ENCODE peak calls at places on chromosome 10, in five cellular contexts. One of them, this sample, is unnamed.

GRCh38 chr10:55410415-55410885 is 609.4 kb upstream of the PCDH15 start:
- DNase-seq in endodermal cell: peak; percentile 61
- DNase-seq in MM.1S: no peak
- DNase-seq in NT2/D1: peak; percentile 6
- DNase-seq in neural progenitor cell: peak; percentile 92
- DNase-seq in this sample: no peak

GRCh38 chr10:269440-270074 is 134.3 kb downstream of the ZMYND11 start:
- DNase-seq in endodermal cell: peak; percentile 52
- DNase-seq in MM.1S: no peak
- DNase-seq in NT2/D1: peak; percentile 23
- DNase-seq in neural progenitor cell: no peak
- DNase-seq in this sample: no peak

GRCh38 chr10:22156750-22157149 is 61.1 kb downstream of the EBLN1 start:
- DNase-seq in endodermal cell: no peak
- DNase-seq in MM.1S: no peak
- DNase-seq in NT2/D1: no peak
- DNase-seq in neural progenitor cell: no peak
- DNase-seq in this sample: no peak

GRCh38 chr10:128095753-128096469 is 30.3 kb downstream of the MKI67 start:
- DNase-seq in endodermal cell: no peak
- DNase-seq in MM.1S: no peak
- DNase-seq in NT2/D1: no peak
- DNase-seq in neural progenitor cell: no peak
- DNase-seq in this sample: no peak

GRCh38 chr10:61157182-61157581 is 213.2 kb upstream of the RHOBTB1 start:
- DNase-seq in endodermal cell: no peak
- DNase-seq in MM.1S: no peak
- DNase-seq in NT2/D1: no peak
- DNase-seq in neural progenitor cell: no peak
- DNase-seq in this sample: no peak

GRCh38 chr10:44311563-44311905 is 73.4 kb downstream of the CXCL12 start:
- DNase-seq in endodermal cell: no peak
- DNase-seq in MM.1S: no peak
- DNase-seq in NT2/D1: no peak
- DNase-seq in neural progenitor cell: no peak
- DNase-seq in this sample: no peak

GRCh38 chr10:118775478-118775877 is 20.7 kb upstream of the CACUL1 start:
- DNase-seq in endodermal cell: no peak
- DNase-seq in MM.1S: no peak
- DNase-seq in NT2/D1: no peak
- DNase-seq in neural progenitor cell: no peak
- DNase-seq in this sample: no peak

GRCh38 chr10:110634527-110635209 is 9.5 kb upstream of the RBM20 start:
- DNase-seq in endodermal cell: no peak
- DNase-seq in MM.1S: no peak
- DNase-seq in NT2/D1: no peak
- DNase-seq in neural progenitor cell: no peak
- DNase-seq in this sample: no peak

GRCh38 chr10:91214906-91215305 is 5.6 kb upstream of the PCGF5 start:
- DNase-seq in endodermal cell: no peak
- DNase-seq in MM.1S: no peak
- DNase-seq in NT2/D1: no peak
- DNase-seq in neural progenitor cell: no peak
- DNase-seq in this sample: no peak

GRCh38 chr10:13845897-13846296 is 259.1 kb downstream of the PRPF18 start:
- DNase-seq in endodermal cell: no peak
- DNase-seq in MM.1S: no peak
- DNase-seq in NT2/D1: no peak
- DNase-seq in neural progenitor cell: no peak
- DNase-seq in this sample: no peak

GRCh38 chr10:126959431-126959830 is 54.2 kb downstream of the DOCK1 start:
- DNase-seq in endodermal cell: peak; percentile 62
- DNase-seq in MM.1S: no peak
- DNase-seq in NT2/D1: no peak
- DNase-seq in neural progenitor cell: no peak
- DNase-seq in this sample: no peak
- H3K9ac ChIP-seq in endodermal cell: no peak overlapping the region
- H3K9ac ChIP-seq in MM.1S: no peak overlapping the region
- H3K9ac ChIP-seq in NT2/D1: no peak overlapping the region
- H3K9ac ChIP-seq in neural progenitor cell: no peak overlapping the region
- H3K9ac ChIP-seq in this sample: no peak overlapping the region

GRCh38 chr10:31657471-31657844 is 271.2 kb downstream of the ARHGAP12 start:
- DNase-seq in endodermal cell: no peak
- DNase-seq in MM.1S: no peak
- DNase-seq in NT2/D1: no peak
- DNase-seq in neural progenitor cell: no peak
- DNase-seq in this sample: no peak
- H3K9ac ChIP-seq in endodermal cell: no peak overlapping the region
- H3K9ac ChIP-seq in MM.1S: no peak overlapping the region
- H3K9ac ChIP-seq in NT2/D1: no peak overlapping the region
- H3K9ac ChIP-seq in neural progenitor cell: no peak overlapping the region
- H3K9ac ChIP-seq in this sample: no peak overlapping the region

GRCh38 chr10:100987685-100988049 is 324 bp downstream of the TWNK start:
- DNase-seq in endodermal cell: no peak
- DNase-seq in MM.1S: peak; percentile 5
- DNase-seq in NT2/D1: no peak
- DNase-seq in neural progenitor cell: no peak
- DNase-seq in this sample: no peak

GRCh38 chr10:100985336-100985735 is 2.0 kb downstream of the MRPL43 start:
- DNase-seq in endodermal cell: no peak
- DNase-seq in MM.1S: no peak
- DNase-seq in NT2/D1: no peak
- DNase-seq in neural progenitor cell: no peak
- DNase-seq in this sample: no peak

GRCh38 chr10:100986952-100987684 is at the start of the genes MRPL43 and TWNK:
- DNase-seq in endodermal cell: peak; percentile 94
- DNase-seq in MM.1S: peak; percentile 88
- DNase-seq in NT2/D1: peak; percentile 66
- DNase-seq in neural progenitor cell: peak; percentile 93
- DNase-seq in this sample: peak; percentile 94

GRCh38 chr10:100988166-100988565 is 823 bp downstream of the TWNK start:
- DNase-seq in endodermal cell: no peak
- DNase-seq in MM.1S: peak; percentile 2
- DNase-seq in NT2/D1: no peak
- DNase-seq in neural progenitor cell: no peak
- DNase-seq in this sample: no peak

GRCh38 chr10:100986623-100986951 is 710 bp downstream of the MRPL43 start:
- DNase-seq in endodermal cell: no peak
- DNase-seq in MM.1S: peak; percentile 6
- DNase-seq in NT2/D1: no peak
- DNase-seq in neural progenitor cell: no peak
- DNase-seq in this sample: no peak
- H3K9ac ChIP-seq in endodermal cell: peak overlapping the region; percentile 60
- H3K9ac ChIP-seq in MM.1S: peak overlapping the region; percentile 83
- H3K9ac ChIP-seq in NT2/D1: peak overlapping the region; percentile 98
- H3K9ac ChIP-seq in neural progenitor cell: peak overlapping the region; percentile 84
- H3K9ac ChIP-seq in this sample: peak overlapping the region; percentile 85

GRCh38 chr10:70441877-70442205 is 360 bp upstream of the NODAL start:
- DNase-seq in endodermal cell: peak; percentile 91
- DNase-seq in MM.1S: no peak
- DNase-seq in NT2/D1: no peak
- DNase-seq in neural progenitor cell: peak; percentile 21
- DNase-seq in this sample: no peak

GRCh38 chr10:70444613-70445222 is 3.2 kb upstream of the NODAL start:
- DNase-seq in endodermal cell: no peak
- DNase-seq in MM.1S: no peak
- DNase-seq in NT2/D1: no peak
- DNase-seq in neural progenitor cell: no peak
- DNase-seq in this sample: no peak

GRCh38 chr10:70442332-70442988 is 979 bp upstream of the NODAL start:
- DNase-seq in endodermal cell: peak; percentile 91
- DNase-seq in MM.1S: no peak
- DNase-seq in NT2/D1: no peak
- DNase-seq in neural progenitor cell: no peak
- DNase-seq in this sample: no peak

GRCh38 chr10:70448236-70448635 is 6.8 kb upstream of the NODAL start:
- DNase-seq in endodermal cell: no peak
- DNase-seq in MM.1S: no peak
- DNase-seq in NT2/D1: no peak
- DNase-seq in neural progenitor cell: no peak
- DNase-seq in this sample: no peak

GRCh38 chr10:70445718-70446485 is 4.4 kb upstream of the NODAL start:
- DNase-seq in endodermal cell: peak; percentile 84
- DNase-seq in MM.1S: no peak
- DNase-seq in NT2/D1: no peak
- DNase-seq in neural progenitor cell: no peak
- DNase-seq in this sample: no peak
- H3K9ac ChIP-seq in endodermal cell: peak overlapping the region; percentile 59
- H3K9ac ChIP-seq in MM.1S: no peak overlapping the region
- H3K9ac ChIP-seq in NT2/D1: no peak overlapping the region
- H3K9ac ChIP-seq in neural progenitor cell: no peak overlapping the region
- H3K9ac ChIP-seq in this sample: no peak overlapping the region

This sample was measured in Karpas-422.